ENCODE peak calls at places on chromosomes 13 and 19, in nine cellular contexts. S, Z, C, A, F, Y, W, O and P are unnamed samples.

GRCh38 chr13:45799451-45799850 is 52.1 kb downstream of the SIAH3 start:
- DNase-seq in A (no peak), F (no peak), C (no peak), W (no peak), Y (no peak), O (no peak), Z (no peak), S (no peak), P (no peak)

GRCh38 chr13:59680429-59681024 is 483.2 kb downstream of the DIAPH3 start:
- DNase-seq in A (no peak), O (no peak), C (no peak), W (no peak), F (no peak), S (no peak), Y (no peak), Z (peak; percentile 7), P (no peak)

GRCh38 chr19:41745761-41746160 is 9.6 kb upstream of the CEACAM6 start:
- DNase-seq in O (no peak), Y (no peak), Z (no peak), F (no peak), C (no peak), A (no peak), W (no peak), S (no peak), P (no peak)

GRCh38 chr13:110338441-110339101 is 31.5 kb downstream of the COL4A2 start:
- DNase-seq in Z (no peak), C (no peak), F (no peak), A (no peak), S (peak; percentile 65), W (no peak), O (peak; percentile 51), Y (no peak), P (peak; percentile 82)

GRCh38 chr19:36686365-36687213 is 823 bp upstream of the ZNF567 start:
- DNase-seq in W (no peak), Z (no peak), S (peak; percentile 31), O (peak; percentile 14), A (no peak), F (peak; percentile 30), C (no peak), Y (no peak), P (no peak)

GRCh38 chr13:101018720-101019119 is 344.1 kb upstream of the TMTC4 start:
- DNase-seq in F (no peak), A (peak; percentile 93), S (no peak), O (no peak), Z (no peak), Y (no peak), W (no peak), C (no peak), P (no peak)

GRCh38 chr13:26971990-26972888 is 199.4 kb downstream of the USP12 start:
- DNase-seq in A (no peak), C (peak; percentile 69), S (no peak), Y (peak; percentile 82), W (no peak), Z (peak; percentile 26), O (peak; percentile 80), F (peak; percentile 58), P (no peak)

GRCh38 chr13:48505597-48506091 is 27.2 kb downstream of the RCBTB2 start:
- DNase-seq in C (no peak), S (peak; percentile 70), A (no peak), W (no peak), Z (no peak), Y (peak; percentile 80), F (no peak), O (peak; percentile 41), P (no peak)

GRCh38 chr19:11089254-11090013 is at the start of gene LDLR:
- DNase-seq in W (peak; percentile 91), S (peak; percentile 83), A (peak; percentile 59), F (peak; percentile 91), Y (peak; percentile 92), Z (peak; percentile 92), O (peak; percentile 87), C (peak; percentile 85), P (peak; percentile 82)

GRCh38 chr13:28077231-28077630 is 23.1 kb downstream of the FLT3 start:
- DNase-seq in F (no peak), Y (no peak), W (no peak), O (no peak), S (no peak), Z (no peak), C (no peak), A (no peak), P (no peak)

GRCh38 chr13:109715902-109716301 is 70.5 kb downstream of the IRS2 start:
- DNase-seq in A (no peak), Y (no peak), F (peak; percentile 66), W (peak; percentile 80), O (no peak), S (no peak), Z (no peak), C (no peak), P (no peak)

GRCh38 chr13:94656766-94657165 is 55.1 kb downstream of the GPR180 start:
- DNase-seq in S (no peak), W (no peak), Y (no peak), Z (no peak), C (no peak), A (peak; percentile 39), O (no peak), F (no peak), P (no peak)

GRCh38 chr13:75219479-75220237 is 262.3 kb downstream of the TBC1D4 start:
- DNase-seq in A (peak; percentile 68), O (peak; percentile 80), W (peak; percentile 84), Z (peak; percentile 31), C (peak; percentile 82), Y (peak; percentile 80), F (peak; percentile 83), S (peak; percentile 85), P (peak; percentile 96)

GRCh38 chr19:13154241-13154778 is 4.1 kb downstream of the IER2 start:
- DNase-seq in Y (peak; percentile 96), W (peak; percentile 91), O (peak; percentile 93), C (peak; percentile 89), F (peak; percentile 97), Z (no peak), S (peak; percentile 91), A (no peak), P (peak; percentile 94)
- TF ChIP-seq POLR2A in Y (peak; percentile 93), W (peak; percentile 86), O (peak; percentile 91), C (no peak), F (peak; percentile 82), Z (peak; percentile 8), S (no peak), A (peak; percentile 47), P (no peak)

DNA sequence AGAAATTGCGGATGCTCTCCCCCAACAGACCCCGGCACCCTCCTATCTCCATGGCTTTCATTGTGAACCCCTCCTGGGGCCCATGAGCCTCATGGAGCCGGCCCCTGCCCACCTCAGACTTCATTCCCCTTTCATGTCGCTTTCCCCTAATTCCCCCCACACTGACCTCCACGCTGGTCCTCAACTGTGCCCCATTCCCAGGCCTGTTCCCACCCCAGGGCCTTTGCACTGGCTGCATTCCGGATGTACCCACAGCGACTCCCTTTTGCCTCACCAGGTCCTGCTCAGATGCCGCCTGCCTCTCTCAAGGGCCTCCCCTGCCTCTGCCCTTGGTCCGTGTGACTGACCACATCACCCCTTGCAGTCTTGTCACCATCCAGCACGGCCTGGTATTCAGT is 13.3 kb downstream of the SLC27A1 start:
- DNase-seq in A (no peak), Z (no peak), F (no peak), C (no peak), W (no peak), O (no peak), Y (no peak), S (no peak), P (no peak)
- TF ChIP-seq POLR2A in A (no peak), Z (no peak), F (no peak), C (no peak), W (no peak), O (no peak), Y (no peak), S (no peak), P (no peak)

GRCh38 chr19:3653865-3654513 is 27.4 kb upstream of the CACTIN start:
- DNase-seq in C (no peak), Y (no peak), S (no peak), O (no peak), W (no peak), A (no peak), Z (no peak), F (no peak), P (no peak)

GRCh38 chr19:3656747-3657394 is 30.3 kb upstream of the CACTIN start:
- DNase-seq in F (no peak), C (no peak), S (no peak), W (no peak), O (no peak), A (no peak), Z (no peak), Y (no peak), P (no peak)

GRCh38 chr19:3657395-3657769 is 30.8 kb upstream of the CACTIN start:
- DNase-seq in F (no peak), W (no peak), Y (no peak), O (no peak), C (no peak), A (no peak), Z (no peak), S (no peak), P (no peak)

GRCh38 chr19:3656073-3656746 is 29.6 kb upstream of the CACTIN start:
- DNase-seq in Z (no peak), O (no peak), Y (no peak), F (no peak), S (no peak), W (no peak), C (no peak), A (peak; percentile 62), P (no peak)

DNA sequence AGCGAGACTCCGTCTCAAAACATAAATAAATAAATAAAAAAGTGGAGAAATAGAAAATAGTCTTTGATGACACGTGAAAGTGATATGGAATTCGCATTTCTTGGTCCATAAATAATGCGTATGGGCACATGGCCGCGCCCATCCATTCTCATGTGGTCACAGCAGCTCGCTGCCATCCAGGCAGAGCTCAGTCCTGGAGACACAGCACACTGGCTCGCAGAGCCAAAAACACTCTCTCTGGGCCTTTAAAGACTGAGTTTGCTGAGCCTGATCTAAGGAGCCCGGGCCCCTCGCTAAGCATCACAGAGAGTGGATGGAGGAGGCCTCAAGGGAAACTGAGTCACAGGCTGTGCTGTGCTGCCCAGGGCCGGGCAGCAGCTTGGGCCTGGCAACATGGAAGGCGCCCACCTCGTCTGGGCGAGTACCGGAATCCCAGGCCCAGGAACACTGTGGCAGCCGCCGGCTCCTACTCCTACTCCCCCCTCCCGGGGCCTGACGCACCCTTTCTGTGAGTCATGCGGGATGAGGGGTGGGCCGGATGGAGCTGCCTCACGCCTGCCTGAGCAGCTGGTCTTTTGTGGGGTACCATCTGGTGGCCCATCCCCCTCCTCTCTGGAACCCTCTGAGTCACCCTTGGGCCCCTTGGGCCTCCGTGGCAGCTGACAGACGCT is 28.9 kb upstream of the CACTIN start:
- DNase-seq in F (no peak), Z (no peak), Y (no peak), O (peak; percentile 37), W (no peak), C (peak; percentile 33), S (no peak), A (peak; percentile 100), P (no peak)
- TF ChIP-seq POLR2A in F (no peak), Z (no peak), Y (no peak), O (no peak), W (no peak), C (no peak), S (no peak), A (peak; percentile 48), P (no peak)

DNA sequence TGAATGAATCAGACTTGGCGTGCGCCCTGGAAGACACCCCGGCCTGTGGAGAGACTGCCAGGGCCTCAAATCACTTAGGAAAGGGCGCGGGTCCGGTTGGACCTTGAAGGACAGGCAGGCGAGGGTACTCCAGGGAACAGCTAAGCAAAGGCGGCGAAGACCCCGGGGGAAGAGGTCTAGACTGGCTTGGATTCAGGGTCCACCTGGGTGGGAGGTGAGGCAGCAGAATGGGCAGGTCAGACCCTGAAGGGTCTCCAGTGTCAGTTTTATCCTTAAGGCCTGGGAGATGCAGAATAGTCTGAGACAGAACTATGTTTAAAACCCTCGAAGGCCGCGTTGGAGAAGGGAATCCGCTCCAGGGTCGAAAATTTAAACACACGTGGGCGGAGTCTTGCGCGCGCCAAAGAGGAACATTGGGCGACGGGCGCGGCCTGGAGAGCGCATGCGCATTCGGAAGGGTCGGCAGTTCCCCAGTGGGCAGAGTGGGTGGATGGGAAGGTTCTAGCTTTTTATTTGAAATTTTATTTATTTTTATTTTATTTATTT is 567 bp upstream of the SMG9 start:
- DNase-seq in O (peak; percentile 90), A (no peak), F (peak; percentile 84), W (peak; percentile 82), Z (no peak), S (peak; percentile 88), Y (peak; percentile 92), C (peak; percentile 86), P (peak; percentile 72)
- TF ChIP-seq POLR2A in O (no peak), A (no peak), F (no peak), W (no peak), Z (peak; percentile 93), S (no peak), Y (no peak), C (no peak), P (no peak)